ENCODE peak calls at places on chromosomes 5 and 9, in eight cellular contexts. One of them, this sample, is unnamed.

GRCh38 chr5:79464695-79465332 is 49.1 kb downstream of the HOMER1 start:
- DNase-seq in tibial nerve: no peak
- DNase-seq in cardiac fibroblast: peak
- DNase-seq in colonic mucosa: no peak
- DNase-seq in hepatocyte: peak
- DNase-seq in psoas muscle: no peak
- DNase-seq in mesothelial cell of epicardium: no peak
- DNase-seq in sigmoid colon: no peak
- DNase-seq in this sample: no peak

GRCh38 chr9:73156593-73157187 is 5.0 kb downstream of the ANXA1 start:
- DNase-seq in cardiac fibroblast: no peak
- DNase-seq in hepatocyte: no peak
- DNase-seq in colonic mucosa: no peak
- DNase-seq in sigmoid colon: no peak
- DNase-seq in psoas muscle: no peak
- DNase-seq in tibial nerve: no peak
- DNase-seq in mesothelial cell of epicardium: no peak
- DNase-seq in this sample: no peak

GRCh38 chr5:6576861-6577501 is 55.9 kb downstream of the NSUN2 start:
- DNase-seq in cardiac fibroblast: peak
- DNase-seq in mesothelial cell of epicardium: peak
- DNase-seq in psoas muscle: peak
- DNase-seq in hepatocyte: peak
- DNase-seq in sigmoid colon: no peak
- DNase-seq in colonic mucosa: no peak
- DNase-seq in tibial nerve: no peak
- DNase-seq in this sample: no peak

GRCh38 chr5:95846554-95847260 is 24.2 kb upstream of the GLRX start:
- DNase-seq in mesothelial cell of epicardium: peak
- DNase-seq in cardiac fibroblast: peak
- DNase-seq in hepatocyte: peak
- DNase-seq in sigmoid colon: peak
- DNase-seq in psoas muscle: peak
- DNase-seq in tibial nerve: peak
- DNase-seq in colonic mucosa: peak
- DNase-seq in this sample: peak

GRCh38 chr9:76136986-76137385 is 246.5 kb downstream of the PCSK5 start:
- DNase-seq in cardiac fibroblast: peak
- DNase-seq in psoas muscle: no peak
- DNase-seq in tibial nerve: no peak
- DNase-seq in hepatocyte: peak
- DNase-seq in colonic mucosa: no peak
- DNase-seq in sigmoid colon: no peak
- DNase-seq in mesothelial cell of epicardium: no peak
- DNase-seq in this sample: no peak

GRCh38 chr5:127656825-127657224 is 7.9 kb downstream of the CTXN3 start:
- DNase-seq in cardiac fibroblast: no peak
- DNase-seq in mesothelial cell of epicardium: no peak
- DNase-seq in tibial nerve: no peak
- DNase-seq in psoas muscle: no peak
- DNase-seq in hepatocyte: no peak
- DNase-seq in colonic mucosa: no peak
- DNase-seq in sigmoid colon: no peak
- DNase-seq in this sample: no peak

GRCh38 chr9:86795861-86796497 is 151.3 kb downstream of the GAS1 start:
- DNase-seq in mesothelial cell of epicardium: no peak
- DNase-seq in colonic mucosa: no peak
- DNase-seq in cardiac fibroblast: peak
- DNase-seq in hepatocyte: peak
- DNase-seq in sigmoid colon: peak
- DNase-seq in tibial nerve: peak
- DNase-seq in psoas muscle: peak
- DNase-seq in this sample: no peak

GRCh38 chr5:132008163-132008473 is 3.3 kb downstream of the ACSL6 start:
- DNase-seq in colonic mucosa: no peak
- DNase-seq in tibial nerve: no peak
- DNase-seq in hepatocyte: no peak
- DNase-seq in cardiac fibroblast: no peak
- DNase-seq in sigmoid colon: peak
- DNase-seq in psoas muscle: no peak
- DNase-seq in mesothelial cell of epicardium: no peak
- DNase-seq in this sample: no peak

GRCh38 chr9:106649664-106650063 is 213.3 kb upstream of the ZNF462 start:
- DNase-seq in psoas muscle: no peak
- DNase-seq in mesothelial cell of epicardium: no peak
- DNase-seq in cardiac fibroblast: no peak
- DNase-seq in hepatocyte: no peak
- DNase-seq in tibial nerve: no peak
- DNase-seq in sigmoid colon: no peak
- DNase-seq in colonic mucosa: no peak
- DNase-seq in this sample: no peak

GRCh38 chr5:14628346-14628745 is 36.2 kb upstream of the OTULIN start:
- DNase-seq in colonic mucosa: peak
- DNase-seq in mesothelial cell of epicardium: peak
- DNase-seq in tibial nerve: no peak
- DNase-seq in sigmoid colon: no peak
- DNase-seq in cardiac fibroblast: peak
- DNase-seq in psoas muscle: no peak
- DNase-seq in hepatocyte: peak
- DNase-seq in this sample: no peak

GRCh38 chr5:34863947-34864346 is 25.0 kb downstream of the TTC23L start:
- DNase-seq in tibial nerve: no peak
- DNase-seq in mesothelial cell of epicardium: no peak
- DNase-seq in hepatocyte: no peak
- DNase-seq in psoas muscle: no peak
- DNase-seq in sigmoid colon: no peak
- DNase-seq in colonic mucosa: no peak
- DNase-seq in cardiac fibroblast: no peak
- DNase-seq in this sample: no peak

GRCh38 chr9:127777368-127777960 is 1.0 kb downstream of the SH2D3C start:
- DNase-seq in psoas muscle: no peak
- DNase-seq in mesothelial cell of epicardium: no peak
- DNase-seq in tibial nerve: no peak
- DNase-seq in sigmoid colon: no peak
- DNase-seq in colonic mucosa: no peak
- DNase-seq in hepatocyte: no peak
- DNase-seq in cardiac fibroblast: no peak
- DNase-seq in this sample: no peak

GRCh38 chr9:133892193-133892920 is 99.8 kb downstream of the VAV2 start:
- DNase-seq in colonic mucosa: peak
- DNase-seq in psoas muscle: no peak
- DNase-seq in mesothelial cell of epicardium: no peak
- DNase-seq in tibial nerve: no peak
- DNase-seq in hepatocyte: peak
- DNase-seq in cardiac fibroblast: no peak
- DNase-seq in sigmoid colon: no peak
- DNase-seq in this sample: no peak

GRCh38 chr9:108478871-108479332 is 376.9 kb downstream of the ACTL7B start:
- DNase-seq in sigmoid colon: no peak
- DNase-seq in hepatocyte: peak
- DNase-seq in mesothelial cell of epicardium: no peak
- DNase-seq in tibial nerve: no peak
- DNase-seq in cardiac fibroblast: peak
- DNase-seq in colonic mucosa: no peak
- DNase-seq in psoas muscle: no peak
- DNase-seq in this sample: no peak

GRCh38 chr9:135552698-135553161 is 6.8 kb downstream of the OBP2A start:
- DNase-seq in hepatocyte: no peak
- DNase-seq in tibial nerve: no peak
- DNase-seq in psoas muscle: no peak
- DNase-seq in colonic mucosa: no peak
- DNase-seq in sigmoid colon: no peak
- DNase-seq in cardiac fibroblast: no peak
- DNase-seq in mesothelial cell of epicardium: no peak
- DNase-seq in this sample: no peak

GRCh38 chr5:120447706-120448239 is 16.3 kb upstream of the PRR16 start:
- DNase-seq in psoas muscle: no peak
- DNase-seq in hepatocyte: no peak
- DNase-seq in colonic mucosa: no peak
- DNase-seq in sigmoid colon: no peak
- DNase-seq in tibial nerve: no peak
- DNase-seq in mesothelial cell of epicardium: no peak
- DNase-seq in cardiac fibroblast: no peak
- DNase-seq in this sample: no peak

GRCh38 chr5:61055434-61056006 is 106.7 kb downstream of the SMIM15 start:
- DNase-seq in colonic mucosa: no peak
- DNase-seq in mesothelial cell of epicardium: no peak
- DNase-seq in cardiac fibroblast: peak
- DNase-seq in hepatocyte: peak
- DNase-seq in tibial nerve: no peak
- DNase-seq in psoas muscle: no peak
- DNase-seq in sigmoid colon: no peak
- DNase-seq in this sample: no peak

GRCh38 chr5:168920019-168920813 is 341.0 kb upstream of the PANK3 start:
- DNase-seq in sigmoid colon: no peak
- DNase-seq in colonic mucosa: no peak
- DNase-seq in hepatocyte: no peak
- DNase-seq in cardiac fibroblast: no peak
- DNase-seq in tibial nerve: no peak
- DNase-seq in mesothelial cell of epicardium: no peak
- DNase-seq in psoas muscle: no peak
- DNase-seq in this sample: no peak

GRCh38 chr9:36847781-36848673 is 186.0 kb downstream of the PAX5 start:
- DNase-seq in psoas muscle: peak
- DNase-seq in tibial nerve: no peak
- DNase-seq in colonic mucosa: no peak
- DNase-seq in mesothelial cell of epicardium: no peak
- DNase-seq in hepatocyte: no peak
- DNase-seq in sigmoid colon: no peak
- DNase-seq in cardiac fibroblast: no peak
- DNase-seq in this sample: no peak

GRCh38 chr5:62645223-62645622 is 66.6 kb downstream of the LRRC70 start:
- DNase-seq in sigmoid colon: no peak
- DNase-seq in tibial nerve: no peak
- DNase-seq in hepatocyte: no peak
- DNase-seq in psoas muscle: no peak
- DNase-seq in cardiac fibroblast: no peak
- DNase-seq in mesothelial cell of epicardium: no peak
- DNase-seq in colonic mucosa: no peak
- DNase-seq in this sample: no peak

GRCh38 chr9:104907278-104907951 is 20.5 kb downstream of the ABCA1 start:
- DNase-seq in tibial nerve: no peak
- DNase-seq in sigmoid colon: peak
- DNase-seq in mesothelial cell of epicardium: no peak
- DNase-seq in hepatocyte: no peak
- DNase-seq in psoas muscle: no peak
- DNase-seq in colonic mucosa: no peak
- DNase-seq in cardiac fibroblast: peak
- DNase-seq in this sample: no peak

GRCh38 chr9:36074055-36074454 is 37.3 kb downstream of the RECK start:
- DNase-seq in tibial nerve: no peak
- DNase-seq in mesothelial cell of epicardium: no peak
- DNase-seq in cardiac fibroblast: no peak
- DNase-seq in psoas muscle: no peak
- DNase-seq in colonic mucosa: no peak
- DNase-seq in hepatocyte: no peak
- DNase-seq in sigmoid colon: no peak
- DNase-seq in this sample: no peak

GRCh38 chr9:99966720-99967119 is 60.3 kb downstream of the STX17 start:
- DNase-seq in mesothelial cell of epicardium: no peak
- DNase-seq in hepatocyte: peak
- DNase-seq in sigmoid colon: no peak
- DNase-seq in tibial nerve: no peak
- DNase-seq in cardiac fibroblast: no peak
- DNase-seq in psoas muscle: no peak
- DNase-seq in colonic mucosa: no peak
- DNase-seq in this sample: no peak

GRCh38 chr5:93304391-93304790 is 276.6 kb downstream of the NR2F1-AS1 start:
- DNase-seq in cardiac fibroblast: no peak
- DNase-seq in mesothelial cell of epicardium: no peak
- DNase-seq in hepatocyte: no peak
- DNase-seq in psoas muscle: no peak
- DNase-seq in sigmoid colon: no peak
- DNase-seq in colonic mucosa: no peak
- DNase-seq in tibial nerve: no peak
- DNase-seq in this sample: no peak
- TF ChIP-seq CTCF in cardiac fibroblast: no peak
- TF ChIP-seq CTCF in mesothelial cell of epicardium: no peak
- TF ChIP-seq CTCF in hepatocyte: no peak
- TF ChIP-seq CTCF in psoas muscle: no peak
- TF ChIP-seq CTCF in sigmoid colon: no peak
- TF ChIP-seq CTCF in colonic mucosa: no peak
- TF ChIP-seq CTCF in tibial nerve: no peak
- TF ChIP-seq CTCF in this sample: no peak

GRCh38 chr9:113636165-113636564 is 172.6 kb downstream of the RGS3 start:
- DNase-seq in tibial nerve: no peak
- DNase-seq in hepatocyte: no peak
- DNase-seq in psoas muscle: no peak
- DNase-seq in sigmoid colon: peak
- DNase-seq in cardiac fibroblast: peak
- DNase-seq in colonic mucosa: no peak
- DNase-seq in mesothelial cell of epicardium: no peak
- DNase-seq in this sample: no peak
- TF ChIP-seq CTCF in tibial nerve: no peak
- TF ChIP-seq CTCF in hepatocyte: no peak
- TF ChIP-seq CTCF in psoas muscle: no peak
- TF ChIP-seq CTCF in sigmoid colon: no peak
- TF ChIP-seq CTCF in cardiac fibroblast: no peak
- TF ChIP-seq CTCF in colonic mucosa: no peak
- TF ChIP-seq CTCF in mesothelial cell of epicardium: no peak
- TF ChIP-seq CTCF in this sample: no peak

DNA sequence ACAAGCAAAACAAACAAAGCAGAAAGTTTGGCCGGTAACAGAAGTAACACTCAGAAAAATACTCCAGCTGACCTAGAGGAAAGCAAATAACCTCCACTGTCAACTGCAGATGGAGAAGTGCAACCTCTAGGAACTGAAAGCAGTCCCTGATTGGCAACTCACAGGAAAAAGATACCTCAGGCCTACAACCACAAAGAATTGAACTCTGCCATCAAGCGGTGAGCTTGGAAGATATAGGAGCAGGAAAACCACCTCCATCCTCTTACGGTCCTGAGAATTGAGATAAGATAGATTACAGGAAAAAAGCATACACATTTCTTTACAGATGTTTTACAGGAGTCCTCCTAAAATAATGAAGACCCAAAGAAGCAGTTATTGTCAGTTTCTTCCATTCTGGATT is 184.5 kb downstream of the PDZD2 start:
- DNase-seq in sigmoid colon: no peak
- DNase-seq in cardiac fibroblast: no peak
- DNase-seq in colonic mucosa: no peak
- DNase-seq in psoas muscle: no peak
- DNase-seq in tibial nerve: no peak
- DNase-seq in mesothelial cell of epicardium: no peak
- DNase-seq in hepatocyte: no peak
- DNase-seq in this sample: no peak
- TF ChIP-seq CTCF in sigmoid colon: no peak
- TF ChIP-seq CTCF in cardiac fibroblast: no peak
- TF ChIP-seq CTCF in colonic mucosa: no peak
- TF ChIP-seq CTCF in psoas muscle: no peak
- TF ChIP-seq CTCF in tibial nerve: no peak
- TF ChIP-seq CTCF in mesothelial cell of epicardium: no peak
- TF ChIP-seq CTCF in hepatocyte: no peak
- TF ChIP-seq CTCF in this sample: no peak

DNA sequence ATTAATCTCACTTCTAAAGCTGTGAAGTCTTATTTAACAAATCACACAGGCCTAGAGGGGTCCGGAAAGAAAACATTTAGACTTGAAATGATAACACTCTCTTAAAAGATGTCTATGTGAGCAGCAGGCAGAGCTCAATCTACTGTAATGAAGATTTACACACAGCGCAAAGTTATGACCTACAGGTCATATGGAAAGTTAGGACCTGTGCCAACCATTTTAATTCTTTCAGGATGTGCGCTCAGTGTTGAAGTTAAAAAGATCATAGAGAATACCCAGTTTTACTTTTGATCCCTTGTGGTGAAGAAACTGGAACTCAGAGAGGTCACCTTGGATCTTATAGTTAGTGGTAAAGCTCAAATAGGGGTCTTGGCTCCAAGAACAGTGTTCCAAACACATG is 3.1 kb upstream of the CREBRF start:
- DNase-seq in mesothelial cell of epicardium: no peak
- DNase-seq in psoas muscle: no peak
- DNase-seq in hepatocyte: no peak
- DNase-seq in tibial nerve: no peak
- DNase-seq in colonic mucosa: no peak
- DNase-seq in cardiac fibroblast: no peak
- DNase-seq in sigmoid colon: no peak
- DNase-seq in this sample: no peak
- TF ChIP-seq CTCF in mesothelial cell of epicardium: no peak
- TF ChIP-seq CTCF in psoas muscle: no peak
- TF ChIP-seq CTCF in hepatocyte: no peak
- TF ChIP-seq CTCF in tibial nerve: no peak
- TF ChIP-seq CTCF in colonic mucosa: no peak
- TF ChIP-seq CTCF in cardiac fibroblast: no peak
- TF ChIP-seq CTCF in sigmoid colon: no peak
- TF ChIP-seq CTCF in this sample: no peak